ENCODE peak calls at places on chromosomes 3 and 15, in four cellular contexts. Z, P, G and E are unnamed samples.

GRCh38 chr15:39640665-39641064 is 59.8 kb downstream of the THBS1 start:
- DNase-seq in P (no peak), G (no peak), Z (no peak), E (no peak)

GRCh38 chr3:46692566-46692983 is 904 bp downstream of the ALS2CL start:
- DNase-seq in G (no peak), P (peak; percentile 60), Z (peak; percentile 85), E (no peak)

GRCh38 chr3:64332461-64333350 is 107.4 kb upstream of the PRICKLE2 start:
- DNase-seq in Z (no peak), G (no peak), P (no peak), E (peak; percentile 87)

GRCh38 chr3:52352566-52352965 is 36.4 kb downstream of the DNAH1 start:
- DNase-seq in P (no peak), Z (no peak), G (no peak), E (no peak)

GRCh38 chr3:77500711-77501110 is 460.8 kb downstream of the ROBO2 start:
- DNase-seq in Z (no peak), P (no peak), G (no peak), E (no peak)

GRCh38 chr3:37521403-37521802 is 340.3 kb upstream of the CTDSPL start:
- DNase-seq in P (no peak), Z (no peak), G (no peak), E (no peak)

GRCh38 chr3:169954142-169954756 is 12.4 kb upstream of the SEC62 start:
- DNase-seq in P (no peak), Z (no peak), G (no peak), E (no peak)

GRCh38 chr15:73009306-73010091 is 42.8 kb upstream of the NEO1 start:
- DNase-seq in G (no peak), P (no peak), Z (no peak), E (no peak)

GRCh38 chr3:192706272-192706671 is 21.1 kb downstream of the FGF12 start:
- DNase-seq in G (no peak), Z (no peak), P (no peak), E (no peak)

GRCh38 chr3:110711851-110712396 is 359.7 kb upstream of the NECTIN3 start:
- DNase-seq in Z (no peak), P (no peak), G (no peak), E (no peak)

GRCh38 chr3:101935081-101935480 is 85.8 kb downstream of the NFKBIZ start:
- DNase-seq in P (no peak), Z (no peak), G (no peak), E (no peak)

GRCh38 chr15:51861557-51862350 is 32.3 kb downstream of the TMOD3 start:
- DNase-seq in P (no peak), Z (no peak), G (no peak), E (no peak)

GRCh38 chr15:65553691-65554090 is 23.4 kb downstream of the HACD3 start:
- DNase-seq in Z (no peak), P (no peak), G (no peak), E (no peak)

GRCh38 chr3:132870596-132870995 is 148.4 kb upstream of the NPHP3 start:
- DNase-seq in Z (no peak), G (no peak), P (no peak), E (no peak)

GRCh38 chr3:79843180-79843579 is 75.4 kb upstream of the ROBO1 start:
- DNase-seq in P (no peak), Z (no peak), G (no peak), E (no peak)

GRCh38 chr3:25421747-25422146 is 6.3 kb upstream of the RARB start:
- DNase-seq in Z (no peak), G (peak; percentile 38), P (no peak), E (no peak)

GRCh38 chr3:118554148-118554819 is 480.4 kb downstream of the IGSF11 start:
- DNase-seq in P (no peak), G (no peak), Z (no peak), E (no peak)

GRCh38 chr15:99097441-99098410 is 7.2 kb upstream of the SYNM start:
- DNase-seq in G (no peak), Z (no peak), P (no peak), E (no peak)

GRCh38 chr3:140771030-140771677 is 93.3 kb downstream of the TRIM42 start:
- DNase-seq in G (no peak), Z (no peak), P (no peak), E (no peak)

GRCh38 chr3:196111939-196112386 is 30.1 kb upstream of the TFRC start:
- DNase-seq in Z (no peak), G (no peak), P (no peak), E (no peak)

GRCh38 chr3:32246079-32246675 is 7.7 kb downstream of the CMTM8 start:
- DNase-seq in Z (no peak), G (no peak), P (no peak), E (peak; percentile 70)

GRCh38 chr3:126983653-126984390 is 907 bp downstream of the PLXNA1 start:
- DNase-seq in Z (no peak), P (peak; percentile 85), G (no peak), E (no peak)

GRCh38 chr3:106829206-106829605 is 548.0 kb upstream of the CCDC54 start:
- DNase-seq in Z (no peak), G (no peak), P (no peak), E (no peak)

GRCh38 chr3:186092360-186093070 is 16.4 kb downstream of the ETV5 start:
- DNase-seq in Z (no peak), G (no peak), P (no peak), E (no peak)

GRCh38 chr3:17157713-17158112 is 273.0 kb downstream of the PLCL2 start:
- DNase-seq in Z (no peak), P (no peak), G (no peak), E (no peak)
- H3K27ac ChIP-seq in Z (no peak overlapping the region), P (no peak overlapping the region), G (no peak overlapping the region), E (no peak overlapping the region)

GRCh38 chr3:195101927-195102608 is 168.9 kb downstream of the XXYLT1 start:
- DNase-seq in P (no peak), G (no peak), Z (no peak), E (no peak)

GRCh38 chr3:195104340-195104739 is 166.6 kb downstream of the XXYLT1 start:
- DNase-seq in Z (no peak), P (no peak), G (no peak), E (no peak)

GRCh38 chr3:195103623-195104022 is 167.3 kb downstream of the XXYLT1 start:
- DNase-seq in G (no peak), P (no peak), Z (no peak), E (no peak)

GRCh38 chr3:195100903-195101591 is 169.9 kb downstream of the XXYLT1 start:
- DNase-seq in G (no peak), Z (no peak), P (no peak), E (no peak)

DNA sequence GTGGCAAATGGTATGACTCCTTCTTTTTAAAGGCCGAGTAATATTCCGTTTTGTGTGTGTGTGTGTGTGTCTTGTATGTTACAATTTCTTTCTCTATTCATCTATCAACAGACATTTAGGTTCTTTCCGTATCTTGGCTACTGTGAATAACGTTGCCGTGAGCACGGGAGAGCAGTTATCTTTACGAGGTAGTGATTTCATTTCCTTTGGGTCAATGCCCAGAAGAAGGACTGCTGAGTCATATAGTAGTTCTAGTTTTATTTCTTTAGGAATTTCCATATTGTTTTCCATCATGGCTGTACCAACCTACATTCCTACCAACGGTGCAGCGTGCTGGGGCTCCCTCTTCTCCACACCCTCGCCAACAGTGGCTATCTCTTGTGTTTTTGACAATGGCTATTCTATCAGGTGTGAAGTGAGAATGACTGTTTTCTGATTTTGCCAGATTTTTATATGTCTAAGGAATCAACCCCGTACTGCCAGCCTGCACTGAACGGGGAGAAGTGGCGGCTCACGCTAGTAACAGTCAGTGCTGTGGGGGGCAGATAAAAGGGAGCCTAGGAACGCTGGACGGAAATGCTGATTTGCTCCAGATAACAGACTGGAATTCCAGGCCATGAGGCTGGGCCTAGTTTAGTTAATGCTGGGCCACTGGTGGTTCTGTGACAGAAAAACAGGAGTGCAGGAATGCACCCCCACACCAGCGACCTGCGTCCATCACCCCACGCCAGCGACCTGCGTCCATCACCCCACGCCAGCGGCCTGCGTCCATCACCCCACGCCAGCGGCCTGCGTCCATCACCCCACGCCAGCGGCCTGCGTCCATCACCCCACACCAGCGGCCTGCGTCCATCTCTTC is 168.1 kb downstream of the XXYLT1 start:
- DNase-seq in Z (no peak), G (no peak), P (no peak), E (no peak)
- TF ChIP-seq EP300 in Z (no peak), G (no peak), P (no peak), E (no peak)

GRCh38 chr3:111915905-111916304 is 56.8 kb downstream of the PHLDB2 start:
- DNase-seq in G (no peak), P (no peak), Z (no peak), E (no peak)
- TF ChIP-seq POLR2AphosphoS5 in G (no peak), P (no peak), Z (no peak), E (no peak)

DNA sequence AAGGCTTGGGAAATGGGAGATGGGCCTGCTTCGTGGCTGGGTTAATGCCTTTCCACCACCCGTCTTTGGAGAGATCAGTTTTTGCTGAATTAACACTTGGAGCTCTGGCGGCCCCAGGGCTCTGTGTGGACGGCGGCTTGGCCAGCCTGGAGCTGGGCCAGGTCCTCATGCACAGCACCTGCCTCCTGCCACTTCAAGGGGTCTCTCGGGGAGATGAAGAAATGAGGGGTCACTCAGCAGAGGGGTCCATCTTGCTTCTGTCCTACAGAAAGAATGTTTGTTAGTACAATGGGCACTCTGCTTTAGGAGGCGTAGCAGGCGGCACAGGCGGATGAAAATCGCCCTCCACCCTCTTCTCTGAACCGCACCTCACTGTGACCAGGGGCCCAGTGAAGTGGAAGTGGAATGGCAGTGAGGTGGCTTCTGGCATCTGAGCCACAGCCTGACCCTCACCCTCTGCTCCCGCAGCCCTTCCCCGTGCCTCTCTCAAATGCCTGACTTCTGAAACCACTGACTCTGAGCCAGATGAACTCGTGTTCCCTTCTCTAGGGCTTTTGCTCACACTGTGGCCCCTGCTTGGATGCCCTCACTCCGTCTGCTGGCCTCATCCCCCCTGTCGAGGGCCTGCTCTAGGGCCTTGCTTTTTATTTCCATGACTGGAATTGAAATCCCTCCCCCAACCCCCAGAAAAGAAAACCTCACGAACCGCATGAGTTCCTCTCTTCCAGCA is 42.2 kb downstream of the CHDH start:
- DNase-seq in P (no peak), Z (peak; percentile 59), G (no peak), E (no peak)
- H3K27ac ChIP-seq in P (no peak overlapping the region), Z (no peak overlapping the region), G (no peak overlapping the region), E (no peak overlapping the region)

GRCh38 chr15:92853222-92853621 is 46.9 kb upstream of the CHD2 start:
- DNase-seq in G (no peak), P (no peak), Z (no peak), E (no peak)
- TF ChIP-seq EP300 in G (no peak), P (no peak), Z (no peak), E (no peak)

DNA sequence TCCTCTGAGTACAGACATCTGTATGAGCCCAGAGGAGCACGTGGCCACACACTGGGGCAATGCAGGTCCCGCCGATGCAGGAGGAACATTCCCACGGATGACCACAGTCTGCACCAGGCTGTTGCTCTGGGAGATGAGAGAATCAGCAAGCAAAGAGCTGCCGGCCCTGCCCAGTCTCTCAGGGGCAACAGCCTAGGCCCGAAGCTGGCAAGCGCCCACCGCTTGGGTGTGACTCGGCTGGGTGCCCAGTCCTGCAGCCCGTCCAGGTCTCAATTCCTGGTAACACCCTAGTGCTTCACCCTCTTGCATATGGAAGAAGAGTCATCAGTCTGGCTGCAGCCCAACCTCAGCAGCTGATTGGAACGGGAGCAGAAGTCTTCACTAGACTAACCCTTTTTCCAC is 153.7 kb upstream of the HES1 start:
- DNase-seq in G (no peak), P (no peak), Z (peak; percentile 88), E (peak; percentile 93)
- TF ChIP-seq POLR2AphosphoS5 in G (no peak), P (no peak), Z (peak; percentile 36), E (peak; percentile 47)

GRCh38 chr3:182795383-182795782 is 2.1 kb downstream of the ATP11B start:
- DNase-seq in P (no peak), G (no peak), Z (no peak), E (no peak)
- H3K27ac ChIP-seq in P (no peak overlapping the region), G (no peak overlapping the region), Z (peak overlapping the region; percentile 96), E (peak overlapping the region; percentile 96)

GRCh38 chr3:72255736-72256559 is 471.0 kb upstream of the PROK2 start:
- DNase-seq in G (no peak), Z (no peak), P (no peak), E (no peak)
- TF ChIP-seq EP300 in G (no peak), Z (no peak), P (no peak), E (no peak)